ENCODE peak calls at places on chromosomes 12 and 14, in four cellular contexts. B is lower lobe of right lung, K is prostate gland, Y is IMR-90. I is an unnamed sample.

GRCh38 chr14:95068091-95068490 is 89.2 kb downstream of the DICER1 start:
- DNase-seq in B (no peak), K (no peak), Y (no peak), I (no peak)

GRCh38 chr14:104240426-104241157 is 102.2 kb downstream of the KIF26A start:
- DNase-seq in B (peak), K (no peak), Y (no peak), I (no peak)

GRCh38 chr12:127726928-127727327 is 540.0 kb upstream of the TMEM132C start:
- DNase-seq in B (no peak), K (no peak), Y (no peak), I (no peak)

GRCh38 chr14:101495827-101496778 is 65.2 kb upstream of the DIO3 start:
- DNase-seq in B (peak), K (no peak), Y (no peak), I (no peak)

GRCh38 chr12:132243596-132244289 is 85.6 kb downstream of the GALNT9 start:
- DNase-seq in B (peak), K (no peak), Y (no peak), I (no peak)

GRCh38 chr14:62206456-62206855 is 444.2 kb downstream of the SNAPC1 start:
- DNase-seq in B (no peak), K (no peak), Y (peak), I (no peak)

GRCh38 chr12:5258498-5258897 is 173.4 kb upstream of the NTF3 start:
- DNase-seq in B (no peak), K (peak), Y (peak), I (no peak)

GRCh38 chr12:26523708-26524150 is 309.3 kb downstream of the ITPR2 start:
- DNase-seq in B (peak), K (peak), Y (peak), I (peak)

GRCh38 chr14:36207500-36207899 is 31.0 kb upstream of the PTCSC3 start:
- DNase-seq in B (no peak), K (no peak), Y (peak), I (no peak)

GRCh38 chr12:32489070-32489469 is 89.7 kb downstream of the FGD4 start:
- DNase-seq in B (no peak), K (no peak), Y (no peak), I (no peak)

GRCh38 chr12:64229796-64230195 is 7.7 kb upstream of the KICS2 start:
- DNase-seq in B (no peak), K (no peak), Y (no peak), I (no peak)

GRCh38 chr14:101082436-101083384 is 179.2 kb upstream of the RTL1 start:
- DNase-seq in B (no peak), K (no peak), Y (no peak), I (no peak)

GRCh38 chr14:76109087-76109880 is 42.4 kb upstream of the GPATCH2L start:
- DNase-seq in B (no peak), K (no peak), Y (no peak), I (peak)

GRCh38 chr12:50188875-50189575 is 21.9 kb upstream of the CERS5 start:
- DNase-seq in B (no peak), K (peak), Y (no peak), I (no peak)

GRCh38 chr14:104436047-104436531 is 143.5 kb upstream of the C14orf180 start:
- DNase-seq in B (peak), K (no peak), Y (no peak), I (no peak)

GRCh38 chr12:754871-755562 is 2.6 kb downstream of the WNK1 start:
- DNase-seq in B (no peak), K (no peak), Y (peak), I (peak)

GRCh38 chr12:14950982-14951746 is 10.2 kb downstream of the ARHGDIB start:
- DNase-seq in B (no peak), K (no peak), Y (no peak), I (peak)

GRCh38 chr12:114783176-114783575 is 99.2 kb upstream of the TBX3 start:
- DNase-seq in B (no peak), K (no peak), Y (peak), I (no peak)

GRCh38 chr14:59282366-59282765 is 93.9 kb downstream of the DAAM1 start:
- DNase-seq in B (no peak), K (no peak), Y (peak), I (peak)

GRCh38 chr14:63478437-63478852 is 64.7 kb downstream of the PPP2R5E start:
- DNase-seq in B (no peak), K (no peak), Y (no peak), I (no peak)

GRCh38 chr14:105026789-105027563 is 6.1 kb upstream of the CDCA4 start:
- DNase-seq in B (no peak), K (no peak), Y (peak), I (peak)

GRCh38 chr14:91919814-91920213 is 27.7 kb downstream of the FBLN5 start:
- DNase-seq in B (no peak), K (no peak), Y (peak), I (no peak)

GRCh38 chr14:63286071-63286470 is 32.7 kb downstream of the GPHB5 start:
- DNase-seq in B (no peak), K (peak), Y (no peak), I (no peak)

GRCh38 chr12:5807538-5808219 is 137.4 kb downstream of the ANO2 start:
- DNase-seq in B (no peak), K (no peak), Y (peak), I (no peak)

GRCh38 chr12:59620326-59620725 is 24.5 kb downstream of the SLC16A7 start:
- DNase-seq in B (no peak), K (no peak), Y (no peak), I (no peak)

GRCh38 chr14:98925362-98926040 is 346.5 kb downstream of the BCL11B start:
- DNase-seq in B (no peak), K (no peak), Y (no peak), I (no peak)

GRCh38 chr12:54032627-54033100 is at the start of gene HOXC5:
- DNase-seq in B (no peak), K (peak), Y (peak), I (peak)

GRCh38 chr14:75204106-75204505 is 27.7 kb upstream of the TMED10 start:
- DNase-seq in B (no peak), K (no peak), Y (no peak), I (no peak)

GRCh38 chr12:1059162-1059561 is 68.1 kb downstream of the ERC1 start:
- DNase-seq in B (no peak), K (no peak), Y (no peak), I (no peak)

GRCh38 chr12:4383304-4383865 is 3.9 kb upstream of the FGF23 start:
- DNase-seq in B (no peak), K (no peak), Y (no peak), I (no peak)

GRCh38 chr14:104341532-104342434 is 203.4 kb downstream of the KIF26A start:
- DNase-seq in B (peak), K (no peak), Y (no peak), I (peak)

GRCh38 chr12:92466391-92467305 is 236.1 kb upstream of the PLEKHG7 start:
- DNase-seq in B (no peak), K (no peak), Y (peak), I (no peak)

GRCh38 chr12:62250671-62251608 is 9.3 kb upstream of the USP15 start:
- DNase-seq in B (no peak), K (no peak), Y (peak), I (no peak)

GRCh38 chr12:71804505-71804904 is 35.1 kb upstream of the TBC1D15 start:
- DNase-seq in B (no peak), K (no peak), Y (no peak), I (no peak)

GRCh38 chr12:2868986-2869385 is 8.0 kb downstream of the FOXM1 start:
- DNase-seq in B (no peak), K (no peak), Y (peak), I (no peak)

GRCh38 chr12:124687695-124688301 is 120.4 kb upstream of the NCOR2 start:
- DNase-seq in B (no peak), K (no peak), Y (no peak), I (no peak)

GRCh38 chr14:74619672-74620131 is 7.7 kb upstream of the LTBP2 start:
- DNase-seq in B (peak), K (no peak), Y (peak), I (peak)

GRCh38 chr14:86501611-86502010 is 971.7 kb downstream of the FLRT2 start:
- DNase-seq in B (no peak), K (no peak), Y (no peak), I (no peak)

GRCh38 chr12:78194448-78194847 is 363.8 kb downstream of the NAV3 start:
- DNase-seq in B (no peak), K (no peak), Y (peak), I (peak)
- H3K27ac ChIP-seq in B (no peak), K (no peak), Y (no peak), I (no peak)

GRCh38 chr14:49992901-49993335 is 100.0 kb downstream of the ARF6 start:
- DNase-seq in B (no peak), K (no peak), Y (peak), I (no peak)
- TF ChIP-seq CTCF in B (no peak), K (no peak), Y (no peak), I (no peak)

GRCh38 chr14:92984896-92985295 is 61.9 kb downstream of the CHGA start:
- DNase-seq in B (no peak), K (no peak), Y (no peak), I (no peak)

GRCh38 chr14:92985521-92985920 is 62.6 kb downstream of the CHGA start:
- DNase-seq in B (no peak), K (no peak), Y (no peak), I (no peak)

GRCh38 chr14:92986254-92987147 is 63.6 kb downstream of the CHGA start:
- DNase-seq in B (peak), K (peak), Y (peak), I (no peak)

GRCh38 chr14:92982941-92983340 is 60.0 kb downstream of the CHGA start:
- DNase-seq in B (no peak), K (no peak), Y (peak), I (no peak)

GRCh38 chr14:92984082-92984788 is 61.3 kb downstream of the CHGA start:
- DNase-seq in B (no peak), K (no peak), Y (no peak), I (no peak)
- H3K27ac ChIP-seq in B (no peak), K (no peak), Y (no peak), I (no peak)

GRCh38 chr12:123530683-123531082 is 2.8 kb downstream of the RILPL1 start:
- DNase-seq in B (no peak), K (no peak), Y (no peak), I (no peak)

GRCh38 chr12:123532021-123532420 is 1.5 kb downstream of the RILPL1 start:
- DNase-seq in B (no peak), K (no peak), Y (peak), I (no peak)

GRCh38 chr12:123533672-123534643 is at the start of gene RILPL1:
- DNase-seq in B (peak), K (peak), Y (peak), I (no peak)

GRCh38 chr12:123531091-123531490 is 2.4 kb downstream of the RILPL1 start:
- DNase-seq in B (no peak), K (no peak), Y (no peak), I (no peak)

DNA sequence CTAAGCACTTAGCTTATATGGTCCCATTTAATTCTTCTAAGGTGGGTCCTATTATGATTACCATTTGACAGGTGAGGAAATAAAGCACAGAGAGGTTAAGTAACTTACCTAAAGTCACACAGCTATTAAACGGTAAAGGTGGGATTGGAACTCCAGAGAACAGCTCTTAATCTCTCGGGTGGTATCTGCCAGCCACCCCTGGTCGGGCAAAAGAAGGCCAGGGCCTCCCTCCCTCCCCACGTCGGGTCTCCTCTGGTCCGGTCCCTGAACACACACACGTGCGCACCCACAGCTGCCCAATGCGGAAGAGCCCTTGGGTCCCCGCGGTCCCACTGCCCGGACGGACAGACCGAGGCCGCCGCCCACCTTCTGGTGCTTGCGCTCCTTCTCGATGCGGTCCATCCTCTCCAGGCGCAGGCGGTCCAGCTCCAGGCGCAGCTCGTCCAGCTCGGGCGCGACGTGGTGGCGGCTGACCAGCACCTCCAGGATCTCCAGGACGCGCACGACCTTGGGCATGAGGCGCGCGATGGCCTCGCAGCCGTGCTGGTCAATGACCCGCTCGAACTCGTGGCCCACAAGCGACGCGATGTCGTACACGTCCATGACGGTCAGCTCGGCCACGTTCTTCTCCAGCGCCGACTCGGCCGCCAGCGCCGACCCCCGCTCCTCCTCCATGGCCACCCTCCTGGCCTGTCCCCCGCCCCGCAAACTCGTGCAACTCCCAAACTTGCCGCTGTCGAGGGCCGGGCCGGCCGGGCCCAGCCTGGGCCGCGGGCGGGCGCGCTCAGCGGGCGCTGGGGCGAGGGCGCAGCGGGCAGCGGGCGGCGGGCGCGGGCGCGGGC is 490 bp downstream of the RILPL1 start:
- DNase-seq in B (peak), K (no peak), Y (peak), I (no peak)
- TF ChIP-seq CTCF in B (no peak), K (no peak), Y (no peak), I (no peak)

GRCh38 chr14:20781805-20782204 is 737 bp downstream of the RNASE6 start:
- DNase-seq in B (no peak), K (no peak), Y (no peak), I (no peak)
- H3K27ac ChIP-seq in B (peak), K (peak), Y (no peak), I (no peak)

DNA sequence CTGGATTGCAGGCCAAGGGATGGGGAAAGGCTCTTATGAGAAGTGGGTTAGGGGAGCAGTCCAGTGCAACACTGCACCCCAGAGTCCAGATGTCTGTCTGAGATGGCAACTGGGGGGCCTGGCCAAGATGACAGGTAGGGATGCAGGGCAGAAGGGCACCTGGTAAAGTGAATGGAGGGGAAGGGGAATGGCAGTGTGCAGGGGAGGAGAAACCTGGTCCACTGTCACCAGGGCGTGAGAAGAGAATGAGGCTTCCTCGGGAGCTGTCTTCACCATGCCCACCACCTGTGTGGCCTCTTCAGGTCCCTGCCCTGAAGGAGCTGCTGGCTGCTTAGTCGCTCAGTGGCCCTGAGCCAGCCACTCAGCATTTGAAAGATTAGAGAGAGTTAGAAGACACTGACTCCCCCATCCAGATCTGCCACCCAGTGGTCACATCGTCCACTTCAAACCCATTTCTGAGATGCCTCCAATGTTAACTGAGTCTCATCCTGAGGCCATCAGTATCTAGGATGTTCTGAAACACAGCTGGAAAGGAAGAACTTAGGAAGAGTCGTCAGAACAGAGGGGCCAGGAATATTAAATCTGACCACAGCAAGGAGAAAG is 57.3 kb downstream of the PLEKHG3 start:
- DNase-seq in B (peak), K (no peak), Y (peak), I (no peak)
- TF ChIP-seq CTCF in B (no peak), K (peak), Y (peak), I (peak)

DNA sequence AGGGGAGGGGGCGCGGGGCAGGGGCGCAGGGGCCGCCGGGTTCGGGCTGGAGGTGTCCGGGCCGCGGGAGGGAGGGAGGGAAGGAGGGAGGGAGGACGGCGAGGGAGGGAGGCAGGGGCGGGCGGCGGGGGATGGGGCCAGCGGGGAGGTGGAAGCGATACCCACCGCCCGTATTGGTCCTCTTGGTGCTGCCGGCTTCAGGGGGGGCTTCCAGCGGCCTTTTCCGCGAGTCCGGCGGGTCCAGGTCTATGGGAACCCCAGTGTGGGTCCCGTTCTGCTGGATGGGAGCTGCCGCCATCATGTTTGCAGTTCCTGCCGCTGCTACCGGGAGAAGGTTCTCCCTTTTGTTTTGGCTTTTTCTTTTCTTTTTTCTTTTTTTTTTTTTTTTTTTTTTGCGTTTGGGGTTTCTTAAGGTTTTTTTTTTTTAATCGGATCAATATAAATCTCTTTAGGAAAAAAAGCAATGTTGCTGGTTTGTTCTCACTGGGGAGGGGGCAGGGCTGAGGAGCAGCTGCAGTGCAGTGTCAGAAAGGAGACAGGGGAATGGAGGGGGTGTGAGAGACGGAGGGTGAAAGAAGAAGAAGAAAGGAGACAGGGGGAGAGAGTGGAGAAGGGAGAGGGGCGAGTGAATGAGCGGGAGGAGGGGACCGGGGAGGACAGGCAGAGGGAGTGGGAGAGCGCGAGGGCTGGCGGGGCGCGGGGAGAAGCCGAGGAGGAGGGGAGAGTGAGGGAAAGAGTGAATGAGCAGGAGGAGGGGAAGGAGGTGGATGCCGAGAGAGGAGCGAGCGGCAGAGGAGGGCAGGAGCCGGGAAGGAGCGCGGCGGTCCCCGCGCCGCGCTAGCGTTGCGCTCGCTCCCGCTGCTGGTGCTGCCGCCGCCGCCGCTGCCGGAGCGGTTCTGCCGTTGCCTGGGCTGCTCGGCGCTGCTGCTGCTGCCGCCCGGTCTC is at the start of gene NOVA1:
- DNase-seq in B (peak), K (no peak), Y (no peak), I (peak)
- H3K27ac ChIP-seq in B (peak), K (peak), Y (peak), I (no peak)

DNA sequence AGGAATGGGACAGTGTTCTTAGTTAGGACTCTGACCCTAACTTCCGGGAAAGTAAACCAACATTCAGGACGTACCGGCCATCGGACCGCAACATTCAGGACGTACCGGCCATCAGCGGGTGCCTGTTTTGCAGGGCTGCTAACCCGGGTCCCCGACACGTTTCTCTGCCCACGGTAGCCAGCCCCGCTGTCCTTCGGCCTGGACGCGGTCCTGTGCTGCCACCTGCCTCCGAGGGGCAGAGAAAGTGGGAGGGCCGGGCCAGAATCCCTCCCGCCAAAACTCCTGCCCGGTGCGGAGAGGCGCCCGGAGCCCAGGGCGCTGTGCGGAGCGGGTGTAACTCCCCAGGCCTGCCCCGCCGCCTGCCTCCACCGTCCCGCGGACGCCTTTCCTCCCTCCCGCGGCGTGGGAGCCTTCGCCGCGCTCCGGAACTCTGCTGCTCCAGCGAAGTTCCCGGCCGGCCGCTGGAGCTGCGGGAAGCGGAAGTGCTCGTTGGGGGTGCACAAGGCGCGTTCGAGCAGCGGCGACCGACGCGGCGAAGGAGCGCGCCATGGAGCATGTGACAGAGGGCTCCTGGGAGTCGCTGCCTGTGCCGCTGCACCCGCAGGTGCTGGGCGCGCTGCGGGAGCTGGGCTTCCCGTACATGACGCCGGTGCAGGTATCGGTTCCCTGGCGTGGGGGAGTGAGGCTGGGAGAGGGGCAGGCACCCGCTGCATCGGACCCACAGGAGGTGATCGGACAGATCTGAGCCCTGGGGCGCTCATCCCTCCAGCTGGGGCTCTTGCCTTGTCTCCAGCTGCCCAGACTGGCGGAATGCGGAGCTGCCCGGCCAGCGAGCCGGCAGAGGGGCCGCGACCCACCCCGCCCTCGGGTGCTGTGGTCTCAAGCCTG is at the start of gene DDX55:
- DNase-seq in B (peak), K (peak), Y (peak), I (peak)
- TF ChIP-seq CTCF in B (peak), K (peak), Y (peak), I (peak)

GRCh38 chr12:76002598-76003262 is 28.8 kb downstream of the PHLDA1 start:
- DNase-seq in B (no peak), K (no peak), Y (no peak), I (no peak)
- H3K27ac ChIP-seq in B (no peak), K (no peak), Y (no peak), I (no peak)

I was measured in RWPE1.